ENCODE peak calls at places on chromosomes 16 and 17, in nine cellular contexts. One of them, this sample, is unnamed.

GRCh38 chr17:51029568-51030463 is 90.9 kb downstream of the SPAG9 start:
- DNase-seq in GM23338: no peak
- DNase-seq in Calu3: no peak
- DNase-seq in fibroblast of the aortic adventitia: peak
- DNase-seq in ovary: no peak
- DNase-seq in RWPE1: no peak
- DNase-seq in psoas muscle: no peak
- DNase-seq in activated B cell treated with CpG ODN at 0.5 μM for 24 hours: no peak
- DNase-seq in lung: no peak
- DNase-seq in this sample: peak

GRCh38 chr17:65783845-65784334 is 222.4 kb upstream of the AXIN2 start:
- DNase-seq in GM23338: no peak
- DNase-seq in Calu3: peak
- DNase-seq in fibroblast of the aortic adventitia: peak
- DNase-seq in ovary: no peak
- DNase-seq in RWPE1: peak
- DNase-seq in psoas muscle: no peak
- DNase-seq in activated B cell treated with CpG ODN at 0.5 μM for 24 hours: no peak
- DNase-seq in lung: no peak
- DNase-seq in this sample: peak

GRCh38 chr17:2876467-2876866 is 80.2 kb downstream of the RAP1GAP2 start:
- DNase-seq in GM23338: no peak
- DNase-seq in Calu3: no peak
- DNase-seq in fibroblast of the aortic adventitia: no peak
- DNase-seq in ovary: no peak
- DNase-seq in RWPE1: no peak
- DNase-seq in psoas muscle: no peak
- DNase-seq in activated B cell treated with CpG ODN at 0.5 μM for 24 hours: no peak
- DNase-seq in lung: no peak
- DNase-seq in this sample: no peak

GRCh38 chr17:2929881-2930533 is 133.4 kb downstream of the OR1D5 start:
- DNase-seq in GM23338: peak
- DNase-seq in Calu3: peak
- DNase-seq in fibroblast of the aortic adventitia: peak
- DNase-seq in ovary: no peak
- DNase-seq in RWPE1: peak
- DNase-seq in psoas muscle: no peak
- DNase-seq in activated B cell treated with CpG ODN at 0.5 μM for 24 hours: peak
- DNase-seq in lung: no peak
- DNase-seq in this sample: no peak

GRCh38 chr17:66302761-66303626 is 581 bp downstream of the PRKCA start:
- DNase-seq in GM23338: peak
- DNase-seq in Calu3: peak
- DNase-seq in fibroblast of the aortic adventitia: peak
- DNase-seq in ovary: peak
- DNase-seq in RWPE1: peak
- DNase-seq in psoas muscle: peak
- DNase-seq in activated B cell treated with CpG ODN at 0.5 μM for 24 hours: peak
- DNase-seq in lung: peak
- DNase-seq in this sample: peak

GRCh38 chr17:7438050-7438614 is 1.2 kb upstream of the FGF11 start:
- DNase-seq in GM23338: peak
- DNase-seq in Calu3: no peak
- DNase-seq in fibroblast of the aortic adventitia: no peak
- DNase-seq in ovary: no peak
- DNase-seq in RWPE1: no peak
- DNase-seq in psoas muscle: peak
- DNase-seq in activated B cell treated with CpG ODN at 0.5 μM for 24 hours: peak
- DNase-seq in lung: peak
- DNase-seq in this sample: no peak

GRCh38 chr17:40312131-40312731 is 3.3 kb downstream of the RARA start:
- DNase-seq in GM23338: no peak
- DNase-seq in Calu3: peak
- DNase-seq in fibroblast of the aortic adventitia: no peak
- DNase-seq in ovary: no peak
- DNase-seq in RWPE1: no peak
- DNase-seq in psoas muscle: peak
- DNase-seq in activated B cell treated with CpG ODN at 0.5 μM for 24 hours: no peak
- DNase-seq in lung: no peak
- DNase-seq in this sample: no peak

GRCh38 chr16:56388209-56388608 is 37.1 kb downstream of the AMFR start:
- DNase-seq in GM23338: no peak
- DNase-seq in Calu3: no peak
- DNase-seq in fibroblast of the aortic adventitia: no peak
- DNase-seq in ovary: no peak
- DNase-seq in RWPE1: no peak
- DNase-seq in psoas muscle: no peak
- DNase-seq in activated B cell treated with CpG ODN at 0.5 μM for 24 hours: no peak
- DNase-seq in lung: no peak
- DNase-seq in this sample: peak

GRCh38 chr16:61179571-61179970 is 856.7 kb downstream of the CDH8 start:
- DNase-seq in GM23338: no peak
- DNase-seq in Calu3: no peak
- DNase-seq in fibroblast of the aortic adventitia: no peak
- DNase-seq in ovary: no peak
- DNase-seq in RWPE1: no peak
- DNase-seq in psoas muscle: no peak
- DNase-seq in activated B cell treated with CpG ODN at 0.5 μM for 24 hours: no peak
- DNase-seq in lung: no peak
- DNase-seq in this sample: no peak

GRCh38 chr16:4370570-4371480 is 823 bp upstream of the VASN start:
- DNase-seq in GM23338: no peak
- DNase-seq in Calu3: no peak
- DNase-seq in fibroblast of the aortic adventitia: peak
- DNase-seq in ovary: peak
- DNase-seq in RWPE1: no peak
- DNase-seq in psoas muscle: peak
- DNase-seq in activated B cell treated with CpG ODN at 0.5 μM for 24 hours: no peak
- DNase-seq in lung: peak
- DNase-seq in this sample: peak

GRCh38 chr17:4357030-4357635 is 9.3 kb downstream of the UBE2G1 start:
- DNase-seq in GM23338: no peak
- DNase-seq in Calu3: no peak
- DNase-seq in fibroblast of the aortic adventitia: no peak
- DNase-seq in ovary: no peak
- DNase-seq in RWPE1: no peak
- DNase-seq in psoas muscle: no peak
- DNase-seq in activated B cell treated with CpG ODN at 0.5 μM for 24 hours: no peak
- DNase-seq in lung: no peak
- DNase-seq in this sample: no peak

GRCh38 chr17:28811594-28812135 is 30.9 kb downstream of the FAM222B start:
- DNase-seq in GM23338: peak
- DNase-seq in Calu3: peak
- DNase-seq in fibroblast of the aortic adventitia: peak
- DNase-seq in ovary: no peak
- DNase-seq in RWPE1: peak
- DNase-seq in psoas muscle: no peak
- DNase-seq in activated B cell treated with CpG ODN at 0.5 μM for 24 hours: no peak
- DNase-seq in lung: no peak
- DNase-seq in this sample: peak

GRCh38 chr17:64685705-64686104 is 23.6 kb upstream of the SMURF2 start:
- DNase-seq in GM23338: no peak
- DNase-seq in Calu3: no peak
- DNase-seq in fibroblast of the aortic adventitia: no peak
- DNase-seq in ovary: no peak
- DNase-seq in RWPE1: no peak
- DNase-seq in psoas muscle: no peak
- DNase-seq in activated B cell treated with CpG ODN at 0.5 μM for 24 hours: no peak
- DNase-seq in lung: no peak
- DNase-seq in this sample: no peak

GRCh38 chr16:24216961-24217360 is 39.2 kb upstream of the CACNG3 start:
- DNase-seq in GM23338: no peak
- DNase-seq in Calu3: no peak
- DNase-seq in fibroblast of the aortic adventitia: no peak
- DNase-seq in ovary: no peak
- DNase-seq in RWPE1: no peak
- DNase-seq in psoas muscle: no peak
- DNase-seq in activated B cell treated with CpG ODN at 0.5 μM for 24 hours: no peak
- DNase-seq in lung: no peak
- DNase-seq in this sample: no peak

GRCh38 chr17:45048795-45049563 is 2.5 kb downstream of the DCAKD start:
- DNase-seq in GM23338: no peak
- DNase-seq in Calu3: no peak
- DNase-seq in fibroblast of the aortic adventitia: no peak
- DNase-seq in ovary: no peak
- DNase-seq in RWPE1: no peak
- DNase-seq in psoas muscle: no peak
- DNase-seq in activated B cell treated with CpG ODN at 0.5 μM for 24 hours: no peak
- DNase-seq in lung: no peak
- DNase-seq in this sample: no peak
- TF ChIP-seq CTCF in GM23338: no peak
- TF ChIP-seq CTCF in Calu3: no peak
- TF ChIP-seq CTCF in fibroblast of the aortic adventitia: peak
- TF ChIP-seq CTCF in ovary: no peak
- TF ChIP-seq CTCF in RWPE1: peak
- TF ChIP-seq CTCF in psoas muscle: peak
- TF ChIP-seq CTCF in activated B cell treated with CpG ODN at 0.5 μM for 24 hours: no peak
- TF ChIP-seq CTCF in lung: no peak
- TF ChIP-seq CTCF in this sample: peak

DNA sequence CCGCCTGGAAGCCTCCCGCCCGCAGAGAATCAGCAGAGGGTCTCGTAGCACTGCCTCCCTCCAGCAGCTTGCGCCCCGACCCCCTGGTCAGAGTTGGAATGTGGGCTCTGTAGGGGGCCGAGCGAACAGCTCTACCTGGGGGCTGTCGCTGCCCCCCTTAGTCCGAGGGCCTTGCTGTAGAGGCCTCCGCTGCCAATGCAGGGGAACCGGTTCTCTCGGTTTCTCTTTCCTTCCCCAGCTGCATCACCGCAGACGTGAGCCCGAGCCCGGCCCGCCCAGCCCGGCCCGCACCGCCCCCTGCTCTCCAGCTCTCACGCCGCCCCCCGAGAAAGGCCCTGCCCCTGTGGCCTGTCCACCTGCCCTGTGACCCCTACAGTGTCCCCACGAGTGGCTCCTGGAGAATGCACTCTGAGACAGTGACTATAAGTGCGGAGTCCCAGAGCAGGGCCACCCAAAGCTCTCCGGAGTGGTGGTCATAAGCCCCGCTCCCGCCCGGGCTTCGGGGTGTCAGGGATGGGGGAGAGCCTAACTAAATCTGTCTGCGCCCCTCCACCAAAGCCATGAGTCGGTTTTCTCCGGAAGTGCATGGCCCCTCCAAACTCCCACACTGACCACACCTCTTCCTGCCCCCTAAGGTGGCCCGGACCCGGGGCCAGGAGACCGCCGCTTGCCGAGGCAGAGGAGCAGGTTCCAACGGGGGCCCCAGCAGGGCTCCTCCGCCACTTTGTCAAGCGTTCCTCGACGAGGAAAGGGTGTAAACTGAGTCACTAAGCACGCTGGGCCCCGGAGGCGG is 1.7 kb downstream of the ARHGAP27 start:
- DNase-seq in GM23338: peak
- DNase-seq in Calu3: peak
- DNase-seq in fibroblast of the aortic adventitia: no peak
- DNase-seq in ovary: no peak
- DNase-seq in RWPE1: peak
- DNase-seq in psoas muscle: peak
- DNase-seq in activated B cell treated with CpG ODN at 0.5 μM for 24 hours: no peak
- DNase-seq in lung: peak
- DNase-seq in this sample: no peak
- TF ChIP-seq CTCF in GM23338: no peak
- TF ChIP-seq CTCF in Calu3: no peak
- TF ChIP-seq CTCF in fibroblast of the aortic adventitia: no peak
- TF ChIP-seq CTCF in ovary: no peak
- TF ChIP-seq CTCF in RWPE1: no peak
- TF ChIP-seq CTCF in psoas muscle: no peak
- TF ChIP-seq CTCF in activated B cell treated with CpG ODN at 0.5 μM for 24 hours: no peak
- TF ChIP-seq CTCF in lung: no peak
- TF ChIP-seq CTCF in this sample: no peak

DNA sequence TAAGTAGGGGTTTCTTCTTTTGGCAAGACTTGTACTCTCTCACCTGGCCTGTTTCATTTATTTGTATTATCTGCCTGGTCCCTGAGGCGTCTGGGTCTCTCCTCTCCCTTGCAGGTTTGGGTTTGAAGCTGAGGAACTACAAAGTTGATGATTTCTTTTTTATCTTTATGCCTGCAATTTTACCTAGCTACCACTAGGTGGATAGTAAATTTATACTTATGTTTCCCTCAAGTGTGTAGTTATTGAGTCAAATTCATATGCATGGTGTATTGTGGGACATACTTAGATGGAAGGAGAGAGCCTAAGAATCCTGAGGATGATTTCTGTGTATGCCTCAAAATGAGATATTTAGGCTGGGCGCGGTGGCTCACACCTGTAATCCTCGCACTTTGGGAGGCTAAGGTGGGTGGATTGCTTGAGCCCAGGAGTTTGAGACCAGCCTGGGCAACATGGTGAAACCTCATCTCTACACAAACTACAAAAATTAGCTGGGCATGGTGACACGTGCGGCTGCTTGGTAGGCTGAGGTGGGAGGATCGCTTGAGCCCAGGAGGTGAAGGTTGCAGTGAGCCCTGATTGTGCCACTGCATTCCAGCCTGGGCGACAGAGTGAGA is 13.6 kb downstream of the TMEM98 start:
- DNase-seq in GM23338: no peak
- DNase-seq in Calu3: no peak
- DNase-seq in fibroblast of the aortic adventitia: no peak
- DNase-seq in ovary: no peak
- DNase-seq in RWPE1: no peak
- DNase-seq in psoas muscle: no peak
- DNase-seq in activated B cell treated with CpG ODN at 0.5 μM for 24 hours: no peak
- DNase-seq in lung: no peak
- DNase-seq in this sample: no peak
- TF ChIP-seq CTCF in GM23338: no peak
- TF ChIP-seq CTCF in Calu3: peak
- TF ChIP-seq CTCF in fibroblast of the aortic adventitia: peak
- TF ChIP-seq CTCF in ovary: no peak
- TF ChIP-seq CTCF in RWPE1: no peak
- TF ChIP-seq CTCF in psoas muscle: peak
- TF ChIP-seq CTCF in activated B cell treated with CpG ODN at 0.5 μM for 24 hours: no peak
- TF ChIP-seq CTCF in lung: no peak
- TF ChIP-seq CTCF in this sample: peak

GRCh38 chr16:81780350-81780749 is 1.3 kb downstream of the PLCG2 start:
- DNase-seq in GM23338: no peak
- DNase-seq in Calu3: no peak
- DNase-seq in fibroblast of the aortic adventitia: no peak
- DNase-seq in ovary: no peak
- DNase-seq in RWPE1: no peak
- DNase-seq in psoas muscle: no peak
- DNase-seq in activated B cell treated with CpG ODN at 0.5 μM for 24 hours: no peak
- DNase-seq in lung: no peak
- DNase-seq in this sample: no peak

GRCh38 chr16:81775570-81775969 is 3.5 kb upstream of the PLCG2 start:
- DNase-seq in GM23338: no peak
- DNase-seq in Calu3: no peak
- DNase-seq in fibroblast of the aortic adventitia: no peak
- DNase-seq in ovary: no peak
- DNase-seq in RWPE1: no peak
- DNase-seq in psoas muscle: no peak
- DNase-seq in activated B cell treated with CpG ODN at 0.5 μM for 24 hours: no peak
- DNase-seq in lung: no peak
- DNase-seq in this sample: no peak

GRCh38 chr16:81778861-81779539 is at the start of gene PLCG2:
- DNase-seq in GM23338: peak
- DNase-seq in Calu3: peak
- DNase-seq in fibroblast of the aortic adventitia: no peak
- DNase-seq in ovary: peak
- DNase-seq in RWPE1: peak
- DNase-seq in psoas muscle: peak
- DNase-seq in activated B cell treated with CpG ODN at 0.5 μM for 24 hours: peak
- DNase-seq in lung: peak
- DNase-seq in this sample: no peak

GRCh38 chr16:81778231-81778630 is 860 bp upstream of the PLCG2 start:
- DNase-seq in GM23338: no peak
- DNase-seq in Calu3: no peak
- DNase-seq in fibroblast of the aortic adventitia: no peak
- DNase-seq in ovary: no peak
- DNase-seq in RWPE1: no peak
- DNase-seq in psoas muscle: no peak
- DNase-seq in activated B cell treated with CpG ODN at 0.5 μM for 24 hours: no peak
- DNase-seq in lung: no peak
- DNase-seq in this sample: no peak

GRCh38 chr16:81779540-81780320 is 639 bp downstream of the PLCG2 start:
- DNase-seq in GM23338: peak
- DNase-seq in Calu3: peak
- DNase-seq in fibroblast of the aortic adventitia: no peak
- DNase-seq in ovary: no peak
- DNase-seq in RWPE1: no peak
- DNase-seq in psoas muscle: peak
- DNase-seq in activated B cell treated with CpG ODN at 0.5 μM for 24 hours: peak
- DNase-seq in lung: peak
- DNase-seq in this sample: no peak
- TF ChIP-seq CTCF in GM23338: no peak
- TF ChIP-seq CTCF in Calu3: no peak
- TF ChIP-seq CTCF in fibroblast of the aortic adventitia: no peak
- TF ChIP-seq CTCF in ovary: no peak
- TF ChIP-seq CTCF in RWPE1: no peak
- TF ChIP-seq CTCF in psoas muscle: no peak
- TF ChIP-seq CTCF in activated B cell treated with CpG ODN at 0.5 μM for 24 hours: no peak
- TF ChIP-seq CTCF in lung: no peak
- TF ChIP-seq CTCF in this sample: no peak

This sample was measured in HFFc6.